ENCODE peak calls at places on chromosomes 12 and 14, in nine cellular contexts. C, P, N, B, W, M, U, X and A are unnamed samples.

GRCh38 chr12:645563-646071 is 17.6 kb downstream of the NINJ2 start:
- DNase-seq in C (peak; percentile 43), W (no peak), X (peak; percentile 26), U (no peak), N (no peak), P (no peak), B (peak; percentile 27), M (no peak), A (peak; percentile 40)

GRCh38 chr12:20212658-20213387 is 155.5 kb upstream of the PDE3A start:
- DNase-seq in W (no peak), P (no peak), B (peak; percentile 93), C (peak; percentile 49), N (peak; percentile 27), M (no peak), X (peak; percentile 81), U (no peak), A (peak; percentile 78)

GRCh38 chr14:103551338-103551762 is 11.1 kb downstream of the BAG5 start:
- DNase-seq in U (no peak), P (no peak), X (no peak), W (no peak), C (peak; percentile 54), M (no peak), B (no peak), N (peak; percentile 49), A (no peak)

GRCh38 chr12:110266980-110267620 is 13.9 kb upstream of the ATP2A2 start:
- DNase-seq in P (no peak), X (peak; percentile 64), B (peak; percentile 74), M (no peak), C (no peak), W (no peak), N (no peak), U (no peak), A (no peak)

GRCh38 chr14:96574633-96575191 is 72.5 kb downstream of the PAPOLA start:
- DNase-seq in W (no peak), C (no peak), P (no peak), M (no peak), B (no peak), U (no peak), N (no peak), X (no peak), A (no peak)

GRCh38 chr12:46168426-46168825 is 100.4 kb downstream of the SLC38A1 start:
- DNase-seq in W (no peak), B (no peak), M (no peak), C (no peak), U (no peak), P (no peak), N (no peak), X (no peak), A (no peak)

GRCh38 chr12:132466241-132467188 is 23.4 kb upstream of the FBRSL1 start:
- DNase-seq in B (no peak), X (no peak), P (no peak), N (no peak), W (no peak), U (no peak), C (no peak), M (no peak), A (no peak)

GRCh38 chr14:104876251-104876699 is 11.2 kb downstream of the CEP170B start:
- DNase-seq in W (peak; percentile 29), C (no peak), B (peak; percentile 15), X (no peak), M (peak; percentile 12), N (no peak), U (peak; percentile 17), P (peak; percentile 22), A (no peak)

GRCh38 chr12:93403988-93404803 is 26.5 kb downstream of the NUDT4 start:
- DNase-seq in C (no peak), X (no peak), B (no peak), M (no peak), N (no peak), P (no peak), W (no peak), U (no peak), A (no peak)

GRCh38 chr12:49624919-49625577 is 1.7 kb downstream of the PRPF40B start:
- DNase-seq in P (no peak), B (peak; percentile 82), C (no peak), N (no peak), X (no peak), U (no peak), W (no peak), M (no peak), A (no peak)

GRCh38 chr12:46214668-46215429 is 54.0 kb downstream of the SLC38A1 start:
- DNase-seq in N (no peak), W (peak; percentile 85), X (no peak), M (peak; percentile 73), P (peak; percentile 52), U (peak; percentile 59), C (no peak), B (no peak), A (no peak)

GRCh38 chr12:6444704-6445688 is at the start of gene CD27:
- DNase-seq in M (no peak), P (no peak), X (no peak), B (no peak), N (no peak), C (no peak), W (peak; percentile 43), U (no peak), A (no peak)

GRCh38 chr12:57611116-57611809 is at the start of gene ARHGEF25:
- DNase-seq in M (peak; percentile 26), U (peak; percentile 45), N (peak; percentile 26), W (peak; percentile 24), P (peak; percentile 33), C (peak; percentile 77), B (peak; percentile 33), X (peak; percentile 78), A (peak; percentile 45)

GRCh38 chr12:50589650-50590435 is 85.1 kb downstream of the DIP2B start:
- DNase-seq in B (peak; percentile 90), N (no peak), M (no peak), W (peak; percentile 11), X (no peak), C (no peak), P (no peak), U (no peak), A (no peak)

GRCh38 chr12:117820216-117820907 is 148.4 kb downstream of the KSR2 start:
- DNase-seq in X (no peak), W (no peak), M (no peak), U (no peak), B (no peak), N (no peak), C (no peak), P (no peak), A (no peak)

GRCh38 chr14:67570453-67570852 is 29.6 kb downstream of the PIGH start:
- DNase-seq in C (no peak), M (no peak), P (no peak), X (no peak), W (no peak), B (no peak), U (no peak), N (no peak), A (no peak)

GRCh38 chr12:117360551-117361311 is 695 bp downstream of the NOS1 start:
- DNase-seq in N (no peak), M (no peak), X (peak; percentile 16), P (no peak), B (no peak), U (no peak), W (no peak), C (no peak), A (no peak)

GRCh38 chr14:50813544-50813863 is 17.5 kb downstream of the NIN start:
- DNase-seq in C (no peak), X (no peak), P (no peak), N (no peak), U (peak; percentile 20), W (no peak), M (no peak), B (no peak), A (no peak)

GRCh38 chr14:99650189-99650588 is 5.3 kb downstream of the HHIPL1 start:
- DNase-seq in W (no peak), U (no peak), N (no peak), X (no peak), C (no peak), P (no peak), M (no peak), B (no peak), A (no peak)

GRCh38 chr14:68199465-68200145 is 380.0 kb downstream of the RAD51B start:
- DNase-seq in N (no peak), M (no peak), W (no peak), U (no peak), P (no peak), X (no peak), B (peak; percentile 60), C (no peak), A (no peak)

GRCh38 chr14:79084861-79085260 is 914.7 kb downstream of the NRXN3 start:
- DNase-seq in M (no peak), U (no peak), N (no peak), B (no peak), C (no peak), P (no peak), X (no peak), W (no peak), A (no peak)

GRCh38 chr14:63893701-63894458 is 41.1 kb downstream of the SYNE2 start:
- DNase-seq in W (no peak), N (no peak), P (no peak), U (no peak), X (peak; percentile 44), M (no peak), B (peak; percentile 7), C (no peak), A (no peak)

GRCh38 chr14:89435527-89436273 is 18.7 kb upstream of the FOXN3 start:
- DNase-seq in W (no peak), N (no peak), X (no peak), B (no peak), U (no peak), C (no peak), P (no peak), M (no peak), A (no peak)

GRCh38 chr14:29906256-29906885 is 21.3 kb downstream of the PRKD1 start:
- DNase-seq in X (no peak), P (no peak), U (no peak), W (no peak), M (no peak), B (peak; percentile 45), N (no peak), C (no peak), A (no peak)

GRCh38 chr12:80170915-80171314 is 71.6 kb downstream of the OTOGL start:
- DNase-seq in N (no peak), W (no peak), P (no peak), M (no peak), B (no peak), C (no peak), U (no peak), X (no peak), A (no peak)

GRCh38 chr12:84911331-84912190 is 1.0 kb downstream of the SLC6A15 start:
- DNase-seq in P (no peak), N (peak; percentile 55), M (no peak), U (no peak), B (peak; percentile 32), C (peak; percentile 80), X (peak; percentile 72), W (no peak), A (peak; percentile 13)

GRCh38 chr12:104695453-104696148 is 238.9 kb downstream of the CHST11 start:
- DNase-seq in M (peak; percentile 79), W (peak; percentile 72), X (no peak), B (peak; percentile 65), U (no peak), C (no peak), N (no peak), P (peak; percentile 72), A (no peak)

GRCh38 chr12:57227315-57228115 is 2.0 kb upstream of the SHMT2 start:
- DNase-seq in C (no peak), P (no peak), N (no peak), B (no peak), U (no peak), W (no peak), M (no peak), X (no peak), A (no peak)

GRCh38 chr14:39302124-39302810 is 68.6 kb downstream of the MIA2 start:
- DNase-seq in N (no peak), P (no peak), C (no peak), B (peak; percentile 3), X (no peak), W (no peak), U (no peak), M (no peak), A (no peak)

GRCh38 chr14:77955816-77956796 is 156.2 kb downstream of the ADCK1 start:
- DNase-seq in P (no peak), U (no peak), N (no peak), B (no peak), C (no peak), X (no peak), M (no peak), W (no peak), A (no peak)

GRCh38 chr12:45503887-45504286 is 225.6 kb upstream of the ARID2 start:
- DNase-seq in M (no peak), W (no peak), X (no peak), U (no peak), C (no peak), P (no peak), B (no peak), N (no peak), A (no peak)